ENCODE peak calls at places on chromosome 20, in eight cellular contexts. N is fibroblast of lung; U is left lung; S is left ventricle myocardium inferior; F is cardiac muscle cell; W is adrenal gland; E is psoas muscle; C is CD4-positive, CD25-positive, alpha-beta regulatory T cell. H is an unnamed sample.

GRCh38 chr20:58100731-58101356 is 127.6 kb downstream of the ANKRD60 start:
- DNase-seq in N (no peak), U (no peak), S (no peak), F (no peak), W (no peak), E (no peak), C (no peak), H (no peak)

GRCh38 chr20:4256886-4257285 is 241.5 kb upstream of the RNF24 start:
- DNase-seq in N (no peak), U (no peak), S (no peak), F (no peak), W (no peak), E (no peak), C (no peak), H (no peak)

GRCh38 chr20:44810391-44811149 is at the start of gene RIMS4:
- DNase-seq in N (no peak), U (no peak), S (no peak), F (peak; percentile 11), W (no peak), E (no peak), C (no peak), H (no peak)

GRCh38 chr20:63783970-63784369 is 44.4 kb downstream of the SLC2A4RG start:
- DNase-seq in N (no peak), U (no peak), S (no peak), F (no peak), W (no peak), E (no peak), C (no peak), H (no peak)

GRCh38 chr20:63137851-63138415 is 78.0 kb downstream of the YTHDF1 start:
- DNase-seq in N (no peak), U (peak; percentile 18), S (no peak), F (no peak), W (no peak), E (peak; percentile 18), C (no peak), H (no peak)

GRCh38 chr20:36097751-36098151 is 56.8 kb upstream of the EPB41L1 start:
- DNase-seq in N (no peak), U (no peak), S (no peak), F (no peak), W (no peak), E (no peak), C (no peak), H (no peak)

GRCh38 chr20:51526105-51526470 is 16.4 kb downstream of the NFATC2 start:
- DNase-seq in N (no peak), U (no peak), S (no peak), F (no peak), W (no peak), E (no peak), C (no peak), H (no peak)

GRCh38 chr20:48012401-48012974 is 227.2 kb upstream of the SULF2 start:
- DNase-seq in N (peak; percentile 96), U (no peak), S (no peak), F (peak; percentile 96), W (no peak), E (no peak), C (no peak), H (no peak)

GRCh38 chr20:62995898-62996595 is 10.7 kb downstream of the BHLHE23 start:
- DNase-seq in N (no peak), U (no peak), S (no peak), F (no peak), W (no peak), E (no peak), C (no peak), H (no peak)

GRCh38 chr20:51419646-51420045 is 122.9 kb downstream of the NFATC2 start:
- DNase-seq in N (no peak), U (no peak), S (no peak), F (no peak), W (no peak), E (no peak), C (no peak), H (no peak)

GRCh38 chr20:45817652-45818194 is 5.3 kb downstream of the UBE2C start:
- DNase-seq in N (peak; percentile 94), U (no peak), S (no peak), F (peak; percentile 87), W (no peak), E (no peak), C (no peak), H (no peak)

GRCh38 chr20:63891061-63892002 is 3.6 kb upstream of the DNAJC5 start:
- DNase-seq in N (no peak), U (no peak), S (no peak), F (no peak), W (no peak), E (no peak), C (no peak), H (no peak)

GRCh38 chr20:31446084-31446819 is 5.8 kb downstream of the DEFB123 start:
- DNase-seq in N (no peak), U (no peak), S (no peak), F (no peak), W (no peak), E (no peak), C (no peak), H (no peak)

GRCh38 chr20:31452575-31452974 is 12.1 kb downstream of the DEFB123 start:
- DNase-seq in N (peak; percentile 3), U (no peak), S (no peak), F (no peak), W (no peak), E (no peak), C (no peak), H (no peak)

GRCh38 chr20:31454374-31454773 is 13.9 kb downstream of the DEFB123 start:
- DNase-seq in N (no peak), U (no peak), S (no peak), F (no peak), W (no peak), E (no peak), C (no peak), H (no peak)

GRCh38 chr20:31449511-31450128 is 9.2 kb downstream of the DEFB123 start:
- DNase-seq in N (no peak), U (no peak), S (no peak), F (no peak), W (no peak), E (no peak), C (no peak), H (no peak)
- H3K9me3 ChIP-seq in N (no peaks in the 10 kb centered on the region), U (no peaks in the 10 kb centered on the region), S (no peaks in the 10 kb centered on the region), F (no peaks in the 10 kb centered on the region), W (no peaks in the 10 kb centered on the region), E (no peaks in the 10 kb centered on the region), C (no peaks in the 10 kb centered on the region), H (no peaks in the 10 kb centered on the region)

GRCh38 chr20:57062696-57063270 is 203.7 kb downstream of the BMP7 start:
- DNase-seq in N (no peak), U (no peak), S (no peak), F (no peak), W (no peak), E (no peak), C (no peak), H (no peak)

GRCh38 chr20:57062241-57062640 is 204.2 kb downstream of the BMP7 start:
- DNase-seq in N (no peak), U (no peak), S (no peak), F (no peak), W (no peak), E (no peak), C (no peak), H (no peak)

GRCh38 chr20:57066126-57066900 is 200.1 kb downstream of the BMP7 start:
- DNase-seq in N (peak; percentile 50), U (no peak), S (no peak), F (no peak), W (no peak), E (no peak), C (no peak), H (no peak)

GRCh38 chr20:57064836-57065235 is 201.6 kb downstream of the BMP7 start:
- DNase-seq in N (no peak), U (no peak), S (no peak), F (no peak), W (no peak), E (no peak), C (no peak), H (no peak)

DNA sequence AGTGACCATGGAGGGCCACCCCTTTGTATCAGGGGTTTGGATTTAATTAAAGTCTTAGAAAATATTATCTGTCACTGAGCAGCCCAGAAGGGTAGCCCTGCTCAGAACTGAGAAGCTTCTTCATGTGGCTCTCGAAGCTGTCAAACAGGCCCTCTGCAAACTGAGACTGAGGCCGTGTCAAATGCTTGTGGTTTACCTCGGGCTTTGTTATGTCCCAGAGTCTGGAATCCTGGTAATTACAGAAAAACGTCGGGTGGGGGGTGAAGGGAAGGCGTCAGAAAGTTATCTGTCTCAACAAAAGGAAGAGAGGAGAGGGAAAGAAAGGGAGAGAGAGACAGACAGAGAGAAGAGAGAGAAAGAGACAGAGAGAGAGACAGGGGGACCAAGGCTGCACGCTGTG is 200.8 kb downstream of the BMP7 start:
- DNase-seq in N (peak; percentile 67), U (no peak), S (no peak), F (no peak), W (no peak), E (no peak), C (no peak), H (no peak)
- H3K9me3 ChIP-seq in N (no peaks in the 10 kb centered on the region), U (no peaks in the 10 kb centered on the region), S (no peaks in the 10 kb centered on the region), F (no peaks in the 10 kb centered on the region), W (no peaks in the 10 kb centered on the region), E (no peaks in the 10 kb centered on the region), C (no peaks in the 10 kb centered on the region), H (no peaks in the 10 kb centered on the region)

DNA sequence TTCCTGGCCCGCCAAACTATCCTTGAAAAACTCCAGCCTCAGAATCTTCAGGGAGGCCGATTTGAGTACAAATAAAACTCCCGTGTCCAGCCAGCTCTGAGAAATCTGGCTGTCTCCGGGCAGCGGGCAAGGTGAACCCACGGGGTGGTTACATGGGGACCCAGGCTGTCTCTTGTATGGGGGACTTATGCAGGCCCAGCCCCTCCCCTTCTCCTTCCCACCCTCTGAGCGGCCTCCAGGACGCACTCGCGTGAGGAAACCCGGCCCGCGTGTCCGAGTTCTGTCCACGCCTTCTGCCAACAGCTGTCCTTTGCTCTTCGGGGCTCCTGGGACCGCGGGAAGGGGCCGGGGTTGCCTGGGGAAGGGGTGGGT is 36.3 kb upstream of the BLCAP start:
- DNase-seq in N (no peak), U (no peak), S (no peak), F (no peak), W (no peak), E (no peak), C (no peak), H (no peak)
- H3K9me3 ChIP-seq in N (no peaks in the 10 kb centered on the region), U (no peaks in the 10 kb centered on the region), S (no peaks in the 10 kb centered on the region), F (no peaks in the 10 kb centered on the region), W (no peaks in the 10 kb centered on the region), E (no peaks in the 10 kb centered on the region), C (no peaks in the 10 kb centered on the region), H (no peaks in the 10 kb centered on the region)

GRCh38 chr20:11140359-11140758 is 466.6 kb upstream of the JAG1 start:
- DNase-seq in N (peak; percentile 97), U (no peak), S (no peak), F (peak; percentile 87), W (no peak), E (no peak), C (no peak), H (no peak)

GRCh38 chr20:11144114-11144513 is 470.3 kb upstream of the JAG1 start:
- DNase-seq in N (peak; percentile 97), U (no peak), S (no peak), F (peak; percentile 73), W (no peak), E (no peak), C (no peak), H (no peak)

DNA sequence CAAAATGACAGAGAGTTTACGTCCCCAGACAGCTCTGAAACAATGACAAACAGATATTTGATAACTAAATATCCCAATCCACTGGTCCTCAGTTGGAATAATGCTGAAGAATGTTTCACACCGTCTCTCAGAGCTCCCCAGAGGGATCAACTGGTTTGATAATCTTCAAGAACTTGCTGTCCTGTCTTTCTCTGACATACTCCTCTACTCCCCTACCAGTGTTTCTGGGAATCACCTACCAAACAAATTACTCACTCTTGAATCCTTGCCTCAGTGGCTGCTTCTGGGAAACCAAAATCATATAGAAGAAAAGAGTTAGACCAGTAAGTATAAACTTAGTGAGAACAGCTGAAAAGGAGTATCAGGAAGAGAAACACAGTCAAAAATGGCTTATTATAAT is 469.7 kb upstream of the JAG1 start:
- DNase-seq in N (peak; percentile 30), U (no peak), S (no peak), F (peak; percentile 36), W (no peak), E (no peak), C (no peak), H (no peak)
- H3K9me3 ChIP-seq in N (no peaks in the 10 kb centered on the region), U (no peaks in the 10 kb centered on the region), S (no peaks in the 10 kb centered on the region), F (no peaks in the 10 kb centered on the region), W (no peaks in the 10 kb centered on the region), E (no peaks in the 10 kb centered on the region), C (no peaks in the 10 kb centered on the region), H (no peaks in the 10 kb centered on the region)

H was measured in T-helper 17 cell.